ENCODE peak calls at places on chromosomes 2 and 18, in four cellular contexts. One of them, this sample, is unnamed.

GRCh38 chr2:126761981-126762878 is 106.3 kb downstream of the GYPC start:
- DNase-seq in stomach: no peak
- DNase-seq in IMR-90: no peak
- DNase-seq in Peyer's patch: peak
- DNase-seq in this sample: no peak

GRCh38 chr2:211436182-211436581 is 879.8 kb downstream of the CPS1 start:
- DNase-seq in stomach: no peak
- DNase-seq in IMR-90: no peak
- DNase-seq in Peyer's patch: no peak
- DNase-seq in this sample: no peak

GRCh38 chr2:33047939-33048338 is 101.2 kb downstream of the LTBP1 start:
- DNase-seq in stomach: no peak
- DNase-seq in IMR-90: peak
- DNase-seq in Peyer's patch: no peak
- DNase-seq in this sample: no peak

GRCh38 chr2:44136186-44136585 is 32.5 kb upstream of the PPM1B start:
- DNase-seq in stomach: no peak
- DNase-seq in IMR-90: peak
- DNase-seq in Peyer's patch: no peak
- DNase-seq in this sample: no peak

GRCh38 chr2:210199186-210199765 is 26.0 kb downstream of the ACADL start:
- DNase-seq in stomach: no peak
- DNase-seq in IMR-90: peak
- DNase-seq in Peyer's patch: no peak
- DNase-seq in this sample: no peak

GRCh38 chr2:263774-264492 is at the start of gene SH3YL1:
- DNase-seq in stomach: peak
- DNase-seq in IMR-90: no peak
- DNase-seq in Peyer's patch: peak
- DNase-seq in this sample: no peak

GRCh38 chr2:98436734-98437133 is 7.9 kb upstream of the INPP4A start:
- DNase-seq in stomach: no peak
- DNase-seq in IMR-90: no peak
- DNase-seq in Peyer's patch: no peak
- DNase-seq in this sample: peak

GRCh38 chr18:63422862-63423304 is 607 bp upstream of the VPS4B start:
- DNase-seq in stomach: no peak
- DNase-seq in IMR-90: no peak
- DNase-seq in Peyer's patch: no peak
- DNase-seq in this sample: no peak

GRCh38 chr2:97755491-97755890 is 42.1 kb downstream of the ZAP70 start:
- DNase-seq in stomach: no peak
- DNase-seq in IMR-90: no peak
- DNase-seq in Peyer's patch: no peak
- DNase-seq in this sample: no peak

GRCh38 chr18:59432796-59433195 is 73.7 kb upstream of the LMAN1 start:
- DNase-seq in stomach: no peak
- DNase-seq in IMR-90: no peak
- DNase-seq in Peyer's patch: no peak
- DNase-seq in this sample: no peak

GRCh38 chr18:67359868-67360838 is 156.4 kb downstream of the DSEL start:
- DNase-seq in stomach: no peak
- DNase-seq in IMR-90: peak
- DNase-seq in Peyer's patch: peak
- DNase-seq in this sample: no peak

GRCh38 chr2:204899983-204900382 is 354.7 kb downstream of the PARD3B start:
- DNase-seq in stomach: no peak
- DNase-seq in IMR-90: no peak
- DNase-seq in Peyer's patch: no peak
- DNase-seq in this sample: no peak

GRCh38 chr2:43576983-43577892 is 18.6 kb downstream of the THADA start:
- DNase-seq in stomach: no peak
- DNase-seq in IMR-90: peak
- DNase-seq in Peyer's patch: peak
- DNase-seq in this sample: no peak

GRCh38 chr2:96113951-96114350 is 2.4 kb downstream of the ADRA2B start:
- DNase-seq in stomach: no peak
- DNase-seq in IMR-90: no peak
- DNase-seq in Peyer's patch: no peak
- DNase-seq in this sample: no peak

DNA sequence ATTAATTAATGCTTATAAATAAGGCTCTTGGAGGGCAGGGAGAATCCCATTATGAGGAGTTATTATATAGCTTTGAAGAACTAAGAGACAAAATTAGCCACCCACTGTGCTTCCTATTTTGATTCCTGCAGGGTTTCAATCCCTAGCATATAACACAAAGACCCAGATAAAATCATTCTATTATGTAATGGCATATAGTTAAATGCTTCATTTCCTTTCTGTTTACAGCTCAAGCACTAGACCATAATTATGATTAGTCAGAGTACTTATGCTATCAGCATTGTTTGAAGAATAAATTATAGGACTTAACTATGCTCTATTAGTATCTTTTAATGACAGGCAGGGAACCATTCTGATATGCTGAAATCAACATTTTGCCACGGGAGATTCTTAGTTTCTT is 9.1 kb downstream of the GPR155 start:
- DNase-seq in stomach: no peak
- DNase-seq in IMR-90: no peak
- DNase-seq in Peyer's patch: no peak
- DNase-seq in this sample: no peak
- TF ChIP-seq POLR2A in stomach: no peak
- TF ChIP-seq POLR2A in IMR-90: no peak
- TF ChIP-seq POLR2A in Peyer's patch: no peak
- TF ChIP-seq POLR2A in this sample: no peak

GRCh38 chr2:21023419-21024181 is 20.3 kb downstream of the APOB start:
- DNase-seq in stomach: no peak
- DNase-seq in IMR-90: no peak
- DNase-seq in Peyer's patch: no peak
- DNase-seq in this sample: no peak
- TF ChIP-seq POLR2A in stomach: no peak
- TF ChIP-seq POLR2A in IMR-90: no peak
- TF ChIP-seq POLR2A in Peyer's patch: no peak
- TF ChIP-seq POLR2A in this sample: no peak

GRCh38 chr2:48711343-48711742 is 44.2 kb downstream of the LHCGR start:
- DNase-seq in stomach: no peak
- DNase-seq in IMR-90: peak
- DNase-seq in Peyer's patch: no peak
- DNase-seq in this sample: no peak
- TF ChIP-seq POLR2A in stomach: no peak
- TF ChIP-seq POLR2A in IMR-90: no peak
- TF ChIP-seq POLR2A in Peyer's patch: no peak
- TF ChIP-seq POLR2A in this sample: no peak

GRCh38 chr2:215397632-215398341 is 38.1 kb downstream of the FN1 start:
- DNase-seq in stomach: no peak
- DNase-seq in IMR-90: peak
- DNase-seq in Peyer's patch: no peak
- DNase-seq in this sample: no peak
- TF ChIP-seq POLR2A in stomach: no peak
- TF ChIP-seq POLR2A in IMR-90: no peak
- TF ChIP-seq POLR2A in Peyer's patch: no peak
- TF ChIP-seq POLR2A in this sample: no peak

DNA sequence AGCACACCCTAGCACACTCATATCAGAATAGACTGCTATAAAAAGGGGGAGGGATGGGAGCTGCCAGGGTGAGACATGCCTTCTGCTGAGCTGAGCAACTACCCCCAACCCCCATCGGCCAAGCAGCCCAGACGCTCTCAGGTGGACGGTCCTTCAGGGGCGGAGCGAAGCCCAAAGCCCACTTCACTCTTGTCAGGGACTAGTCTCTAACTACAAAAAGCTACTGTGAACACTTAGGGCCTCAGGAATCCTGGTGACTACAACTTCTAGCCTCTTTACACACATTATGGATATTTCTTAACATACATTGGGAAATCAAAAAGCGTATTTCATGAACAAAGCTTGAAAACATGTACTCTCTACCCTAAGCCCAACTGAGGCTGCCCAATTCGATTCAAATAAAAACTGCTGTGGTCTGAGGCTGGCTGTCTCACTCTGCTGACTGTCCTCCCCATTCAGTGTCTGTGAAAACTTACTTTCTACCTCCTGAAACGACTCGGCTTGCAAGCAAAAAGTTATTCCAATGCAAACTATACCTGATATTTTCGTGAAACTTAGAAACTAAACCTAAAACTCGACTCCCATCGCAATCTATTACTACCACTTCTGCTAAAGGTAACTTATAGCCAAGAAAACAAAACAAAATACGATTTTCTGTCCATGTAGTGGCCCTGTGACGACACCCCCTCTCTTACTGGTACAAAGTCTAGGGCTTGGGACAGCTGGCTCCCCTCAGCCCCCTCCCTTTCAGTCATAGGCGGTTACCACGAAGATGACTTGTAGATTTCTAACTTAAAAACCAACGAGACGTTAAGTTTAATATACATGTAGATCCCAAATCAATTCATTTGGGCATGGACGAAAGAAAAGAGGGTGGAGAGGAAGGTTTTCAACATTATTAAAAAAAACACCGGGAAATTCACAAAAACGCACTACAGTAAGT is 1.2 kb downstream of the SERTAD2 start:
- DNase-seq in stomach: no peak
- DNase-seq in IMR-90: peak
- DNase-seq in Peyer's patch: peak
- DNase-seq in this sample: no peak
- TF ChIP-seq POLR2A in stomach: no peak
- TF ChIP-seq POLR2A in IMR-90: no peak
- TF ChIP-seq POLR2A in Peyer's patch: peak
- TF ChIP-seq POLR2A in this sample: peak